ENCODE peak calls at places on chromosomes 7 and 10, in eight cellular contexts. P is K562, H is stomach, C is PC-3, S is mesendoderm, N is AG04450, E is adrenal gland, T is transverse colon. W is an unnamed sample.
A peak's percentile ranks its signal among the peaks of the same experiment; 100 is the strongest.

GRCh38 chr7:24395512-24395911 is 111.5 kb downstream of the NPY start:
- DNase-seq in P (peak; percentile 7), H (no peak), C (no peak), S (peak; percentile 50), N (no peak), E (no peak), T (no peak), W (no peak)

GRCh38 chr10:74305730-74306129 is 154.7 kb downstream of the ADK start:
- DNase-seq in P (no peak), H (no peak), C (no peak), S (no peak), N (no peak), E (no peak), T (no peak), W (no peak)

GRCh38 chr10:125633517-125633999 is 49.4 kb downstream of the TEX36 start:
- DNase-seq in P (no peak), H (no peak), C (peak; percentile 72), S (no peak), N (no peak), E (no peak), T (no peak), W (no peak)

GRCh38 chr10:132572545-132572937 is 35.0 kb downstream of the INPP5A start:
- DNase-seq in P (no peak), H (no peak), C (peak; percentile 37), S (peak; percentile 77), N (no peak), E (no peak), T (no peak), W (no peak)

GRCh38 chr7:148697950-148698396 is 730 bp upstream of the CUL1 start:
- DNase-seq in P (no peak), H (no peak), C (peak; percentile 12), S (peak; percentile 48), N (no peak), E (no peak), T (no peak), W (no peak)

GRCh38 chr7:3162286-3162685 is 118.6 kb upstream of the CARD11 start:
- DNase-seq in P (peak; percentile 34), H (no peak), C (peak; percentile 17), S (peak; percentile 54), N (no peak), E (peak; percentile 8), T (no peak), W (no peak)

GRCh38 chr10:84820121-84820520 is 491.7 kb downstream of the CCSER2 start:
- DNase-seq in P (no peak), H (no peak), C (peak; percentile 38), S (no peak), N (no peak), E (no peak), T (no peak), W (no peak)

GRCh38 chr7:99109108-99110051 is 34.5 kb downstream of the SMURF1 start:
- DNase-seq in P (no peak), H (no peak), C (peak; percentile 23), S (no peak), N (no peak), E (no peak), T (no peak), W (no peak)

GRCh38 chr10:70169661-70170364 is 501 bp downstream of the SAR1A start:
- DNase-seq in P (peak; percentile 40), H (peak; percentile 32), C (no peak), S (peak; percentile 15), N (no peak), E (no peak), T (no peak), W (no peak)

GRCh38 chr7:159143780-159144755 is 599 bp downstream of the VIPR2 start:
- DNase-seq in P (no peak), H (no peak), C (no peak), S (peak; percentile 33), N (no peak), E (peak; percentile 15), T (no peak), W (no peak)

GRCh38 chr7:30795161-30795943 is 24.1 kb downstream of the MINDY4 start:
- DNase-seq in P (no peak), H (no peak), C (peak; percentile 69), S (peak; percentile 69), N (no peak), E (no peak), T (no peak), W (no peak)

GRCh38 chr10:14215601-14216000 is 115.1 kb downstream of the FRMD4A start:
- DNase-seq in P (no peak), H (no peak), C (no peak), S (no peak), N (no peak), E (no peak), T (no peak), W (no peak)

GRCh38 chr7:16034353-16034752 is 347.9 kb upstream of the MEOX2 start:
- DNase-seq in P (no peak), H (no peak), C (peak; percentile 27), S (peak; percentile 43), N (no peak), E (no peak), T (no peak), W (peak; percentile 48)

GRCh38 chr10:52757777-52758176 is 14.8 kb downstream of the MBL2 start:
- DNase-seq in P (no peak), H (no peak), C (no peak), S (no peak), N (no peak), E (no peak), T (no peak), W (no peak)

GRCh38 chr7:22954251-22954650 is 59.7 kb downstream of the HYCC1 start:
- DNase-seq in P (no peak), H (no peak), C (no peak), S (no peak), N (no peak), E (no peak), T (no peak), W (no peak)

GRCh38 chr7:75537731-75538130 is 45.6 kb downstream of the SPDYE5 start:
- DNase-seq in P (no peak), H (no peak), C (no peak), S (no peak), N (no peak), E (no peak), T (no peak), W (no peak)

DNA sequence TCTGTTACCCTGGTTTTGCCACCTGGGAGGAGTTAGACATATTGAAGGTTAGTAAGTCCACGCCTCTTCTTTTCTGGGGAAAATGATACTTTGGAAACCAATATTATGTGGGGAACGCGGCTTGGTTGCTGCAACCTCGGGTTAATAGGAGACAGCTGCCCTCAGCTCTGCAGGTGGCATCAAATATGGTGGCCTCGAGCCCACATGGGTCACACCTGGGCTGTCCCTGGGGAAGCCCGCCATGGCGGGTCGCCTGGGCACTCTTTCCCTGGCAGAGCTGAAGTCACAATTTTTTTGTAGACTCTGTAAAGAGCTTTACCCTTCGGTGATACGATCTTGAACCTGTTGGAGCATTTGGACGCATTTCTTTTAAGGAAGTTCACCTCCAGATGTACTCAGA is 2.5 kb downstream of the PFKP start:
- DNase-seq in P (no peak), H (no peak), C (no peak), S (no peak), N (no peak), E (no peak), T (no peak), W (no peak)
- H3K4me3 ChIP-seq in P (peak overlapping the region; percentile 85), H (peak overlapping the region; percentile 95), C (peak overlapping the region; percentile 80), S (no peak overlapping the region), N (peak overlapping the region; percentile 23), E (no peak overlapping the region), T (no peak overlapping the region), W (peak overlapping the region; percentile 87)

DNA sequence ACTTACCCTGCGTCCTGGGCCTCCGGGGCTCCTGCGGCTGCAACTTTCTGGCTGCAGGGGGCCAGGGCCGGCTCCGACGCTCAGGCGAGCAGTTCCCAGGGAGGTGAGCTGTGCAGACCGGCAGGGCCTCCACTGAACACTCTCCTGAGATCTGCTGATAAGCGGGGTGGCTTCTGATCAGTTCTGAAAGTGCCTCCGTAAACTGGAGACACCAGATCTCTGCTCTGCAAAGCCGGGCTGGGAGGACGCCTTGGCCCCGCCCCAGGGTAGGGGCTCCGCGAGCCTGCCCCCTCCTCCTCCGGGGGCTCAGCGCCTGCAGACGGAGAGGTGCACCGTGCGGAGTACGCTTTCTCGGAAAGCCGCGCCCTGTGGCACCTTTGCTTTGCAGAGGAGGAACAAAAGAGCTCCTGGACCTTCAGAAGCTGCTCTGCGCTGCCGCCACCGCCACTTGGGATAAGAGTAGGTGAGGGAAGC is 141.3 kb upstream of the VKORC1L1 start:
- DNase-seq in P (peak; percentile 69), H (peak; percentile 37), C (no peak), S (peak; percentile 79), N (no peak), E (peak; percentile 8), T (peak; percentile 28), W (no peak)
- H3K4me3 ChIP-seq in P (peak overlapping the region; percentile 35), H (peak overlapping the region; percentile 39), C (no peak overlapping the region), S (peak overlapping the region; percentile 22), N (no peak overlapping the region), E (no peak overlapping the region), T (peak overlapping the region; percentile 31), W (peak overlapping the region; percentile 35)

DNA sequence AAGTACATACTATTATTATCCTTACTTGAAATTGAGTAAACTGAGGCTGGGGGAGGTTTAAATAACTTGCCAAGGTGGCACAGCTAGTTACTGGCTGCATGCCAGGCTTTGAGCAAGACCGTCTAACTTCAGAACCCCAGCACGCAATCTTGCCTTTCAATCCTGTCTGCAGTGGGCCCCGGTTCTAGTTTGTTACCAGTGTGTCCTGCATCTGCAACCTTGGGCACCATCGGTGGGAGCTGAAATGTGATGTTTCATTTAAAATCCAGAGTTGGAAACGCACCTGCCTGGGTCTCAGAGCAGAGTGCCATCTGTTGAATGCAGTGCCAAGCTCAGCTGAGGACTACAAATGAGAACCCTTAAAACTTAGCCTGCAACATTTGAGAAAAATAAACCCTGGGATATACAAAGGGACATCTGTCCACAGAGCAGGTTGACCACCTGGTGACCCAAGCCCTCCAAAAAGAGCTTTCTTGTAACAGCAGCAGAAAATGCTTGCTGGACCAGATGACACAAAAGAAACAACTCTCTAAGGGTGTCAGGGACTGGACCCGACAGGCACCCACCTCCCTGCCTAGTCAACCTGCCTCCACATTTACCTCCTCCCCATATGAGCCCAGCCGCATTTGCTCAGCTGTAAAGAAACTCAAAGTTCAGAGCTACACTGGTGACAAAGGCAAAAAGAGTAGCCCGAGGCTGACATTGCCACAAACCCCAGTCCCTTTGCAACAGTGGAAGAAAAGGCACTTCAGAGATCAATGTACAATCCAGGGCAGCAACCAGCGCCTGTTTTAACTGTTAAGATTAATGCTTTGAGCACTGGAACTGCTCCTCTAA is 1.7 kb downstream of the SH3PXD2A start:
- DNase-seq in P (no peak), H (no peak), C (no peak), S (no peak), N (no peak), E (no peak), T (peak; percentile 53), W (no peak)
- H3K4me3 ChIP-seq in P (no peak overlapping the region), H (peak overlapping the region; percentile 64), C (peak overlapping the region; percentile 74), S (peak overlapping the region; percentile 75), N (peak overlapping the region; percentile 75), E (no peak overlapping the region), T (peak overlapping the region; percentile 74), W (peak overlapping the region; percentile 80)

DNA sequence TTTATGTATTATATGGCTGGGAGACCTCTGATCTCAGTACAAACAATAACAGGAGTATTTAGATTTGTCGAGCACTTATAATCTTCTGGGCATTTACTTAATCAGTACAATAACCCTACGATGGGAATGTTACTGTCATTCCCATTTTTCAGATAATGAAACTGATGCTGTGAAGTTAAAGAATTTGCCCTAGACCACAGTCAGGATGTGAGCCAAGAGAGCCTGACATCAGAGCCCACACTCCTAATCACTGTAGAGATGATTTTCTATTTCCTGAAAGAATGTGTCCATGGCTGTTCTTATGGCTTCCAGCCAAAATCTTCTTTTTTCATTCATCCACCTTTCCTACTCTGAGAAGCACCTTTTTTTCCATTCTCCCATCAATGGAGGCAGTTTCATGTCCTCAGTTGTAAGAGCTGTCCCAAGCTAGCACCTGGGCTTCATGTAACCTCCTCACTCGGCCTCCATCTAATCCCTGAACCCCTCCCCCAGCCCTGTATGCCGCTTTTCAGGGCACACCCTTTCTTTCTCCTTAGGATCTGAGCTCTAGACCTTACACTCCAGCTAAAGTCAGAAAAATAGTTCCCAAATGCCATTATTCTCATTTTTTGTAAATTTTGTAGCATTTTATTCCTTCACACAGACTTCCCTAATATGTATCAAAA is 12.2 kb upstream of the CAV1 start:
- DNase-seq in P (no peak), H (no peak), C (peak; percentile 44), S (no peak), N (no peak), E (no peak), T (no peak), W (no peak)
- H3K4me3 ChIP-seq in P (no peak overlapping the region), H (peak overlapping the region; percentile 29), C (peak overlapping the region; percentile 56), S (no peak overlapping the region), N (no peak overlapping the region), E (no peak overlapping the region), T (peak overlapping the region; percentile 26), W (no peak overlapping the region)

W was measured in skeletal muscle cell.